ENCODE peak calls at places on chromosomes 2 and 18, in nine cellular contexts. S, M, T, A, J, R, Q, C and X are unnamed samples.

GRCh38 chr2:95357717-95358280 is 44.7 kb upstream of the FAHD2A start:
- DNase-seq in S (no peak), M (no peak), T (no peak), A (no peak), J (no peak), R (no peak), Q (no peak), C (no peak), X (no peak)

GRCh38 chr2:85549826-85550225 is 10.9 kb downstream of the MAT2A start:
- DNase-seq in S (no peak), M (no peak), T (peak), A (no peak), J (no peak), R (no peak), Q (peak), C (no peak), X (no peak)

GRCh38 chr2:1891971-1892486 is 147.7 kb upstream of the PXDN start:
- DNase-seq in S (no peak), M (no peak), T (no peak), A (no peak), J (no peak), R (no peak), Q (no peak), C (no peak), X (no peak)

GRCh38 chr2:45311559-45311958 is 299.5 kb downstream of the SRBD1 start:
- DNase-seq in S (no peak), M (no peak), T (no peak), A (no peak), J (no peak), R (no peak), Q (no peak), C (no peak), X (no peak)

GRCh38 chr2:102337012-102337411 is 18.6 kb upstream of the IL18R1 start:
- DNase-seq in S (no peak), M (no peak), T (no peak), A (no peak), J (no peak), R (no peak), Q (peak), C (no peak), X (no peak)

GRCh38 chr2:1795842-1796580 is 51.7 kb upstream of the PXDN start:
- DNase-seq in S (no peak), M (no peak), T (no peak), A (no peak), J (peak), R (no peak), Q (no peak), C (no peak), X (no peak)

GRCh38 chr2:15471606-15472005 is 89.5 kb downstream of the NBAS start:
- DNase-seq in S (no peak), M (no peak), T (peak), A (no peak), J (no peak), R (no peak), Q (no peak), C (no peak), X (no peak)

GRCh38 chr18:78352905-78353304 is 626.7 kb upstream of the SALL3 start:
- DNase-seq in S (no peak), M (no peak), T (no peak), A (no peak), J (no peak), R (no peak), Q (no peak), C (no peak), X (no peak)

GRCh38 chr2:79860233-79861058 is 347.6 kb downstream of the CTNNA2 start:
- DNase-seq in S (no peak), M (no peak), T (peak), A (no peak), J (peak), R (no peak), Q (peak), C (no peak), X (no peak)

GRCh38 chr2:164836907-164837306 is 4.7 kb downstream of the COBLL1 start:
- DNase-seq in S (no peak), M (no peak), T (no peak), A (no peak), J (no peak), R (no peak), Q (no peak), C (no peak), X (no peak)

GRCh38 chr18:24530630-24531111 is 70.2 kb downstream of the HRH4 start:
- DNase-seq in S (no peak), M (no peak), T (peak), A (no peak), J (no peak), R (no peak), Q (peak), C (no peak), X (no peak)

GRCh38 chr2:176471949-176472348 is 202.7 kb downstream of the MTX2 start:
- DNase-seq in S (no peak), M (no peak), T (no peak), A (no peak), J (no peak), R (no peak), Q (no peak), C (no peak), X (no peak)

GRCh38 chr2:215693269-215693998 is 257.6 kb upstream of the FN1 start:
- DNase-seq in S (no peak), M (no peak), T (peak), A (no peak), J (no peak), R (no peak), Q (peak), C (no peak), X (no peak)

GRCh38 chr2:37612382-37612781 is 59.1 kb downstream of the CDC42EP3 start:
- DNase-seq in S (no peak), M (no peak), T (no peak), A (no peak), J (no peak), R (no peak), Q (no peak), C (no peak), X (no peak)

GRCh38 chr2:39483530-39483929 is 46.4 kb upstream of the MAP4K3 start:
- DNase-seq in S (no peak), M (no peak), T (no peak), A (no peak), J (no peak), R (no peak), Q (no peak), C (no peak), X (no peak)

GRCh38 chr2:102284611-102285010 is 26.8 kb upstream of the IL1RL1 start:
- DNase-seq in S (no peak), M (no peak), T (no peak), A (no peak), J (no peak), R (no peak), Q (no peak), C (no peak), X (no peak)

GRCh38 chr2:114127372-114127771 is 237.5 kb downstream of the ACTR3 start:
- DNase-seq in S (no peak), M (no peak), T (peak), A (no peak), J (no peak), R (no peak), Q (peak), C (no peak), X (no peak)

GRCh38 chr2:205261631-205262030 is 420.7 kb upstream of the NRP2 start:
- DNase-seq in S (no peak), M (no peak), T (no peak), A (no peak), J (no peak), R (no peak), Q (no peak), C (no peak), X (no peak)

GRCh38 chr18:3340682-3341097 is 78.8 kb downstream of the MYL12B start:
- DNase-seq in S (no peak), M (no peak), T (peak), A (no peak), J (no peak), R (no peak), Q (no peak), C (no peak), X (peak)

GRCh38 chr2:175233135-175233719 is 51.7 kb upstream of the ATP5MC3 start:
- DNase-seq in S (no peak), M (no peak), T (peak), A (no peak), J (no peak), R (no peak), Q (peak), C (no peak), X (peak)

GRCh38 chr2:7795358-7796199 is 878.4 kb downstream of the RNF144A start:
- DNase-seq in S (no peak), M (no peak), T (peak), A (peak), J (no peak), R (no peak), Q (peak), C (no peak), X (peak)

GRCh38 chr2:128381001-128381938 is 62.6 kb upstream of the HS6ST1 start:
- DNase-seq in S (no peak), M (no peak), T (no peak), A (peak), J (peak), R (no peak), Q (no peak), C (no peak), X (no peak)

GRCh38 chr2:170088776-170089175 is 89.2 kb upstream of the MYO3B start:
- DNase-seq in S (no peak), M (no peak), T (no peak), A (no peak), J (peak), R (no peak), Q (peak), C (no peak), X (no peak)

GRCh38 chr2:60581461-60582282 is 28.2 kb upstream of the BCL11A start:
- DNase-seq in S (peak), M (peak), T (peak), A (peak), J (peak), R (peak), Q (peak), C (peak), X (no peak)

GRCh38 chr2:38375711-38376345 is 1.2 kb downstream of the ATL2 start:
- DNase-seq in S (no peak), M (no peak), T (no peak), A (peak), J (no peak), R (no peak), Q (peak), C (no peak), X (no peak)

GRCh38 chr2:181357979-181358378 is 99.2 kb upstream of the ITGA4 start:
- DNase-seq in S (no peak), M (no peak), T (no peak), A (no peak), J (no peak), R (no peak), Q (no peak), C (no peak), X (no peak)

GRCh38 chr2:149924028-149924427 is 336.5 kb upstream of the MMADHC start:
- DNase-seq in S (no peak), M (no peak), T (peak), A (no peak), J (no peak), R (no peak), Q (peak), C (no peak), X (no peak)

GRCh38 chr2:24456610-24457556 is 34.2 kb upstream of the NCOA1 start:
- DNase-seq in S (no peak), M (no peak), T (peak), A (no peak), J (no peak), R (no peak), Q (peak), C (no peak), X (no peak)

GRCh38 chr2:11678306-11678960 is 8.4 kb upstream of the NTSR2 start:
- DNase-seq in S (no peak), M (no peak), T (no peak), A (no peak), J (no peak), R (no peak), Q (no peak), C (no peak), X (no peak)

GRCh38 chr2:795245-796041 is 118.2 kb upstream of the TMEM18 start:
- DNase-seq in S (no peak), M (no peak), T (no peak), A (no peak), J (no peak), R (no peak), Q (no peak), C (no peak), X (no peak)

GRCh38 chr2:70085711-70086277 is 1.5 kb upstream of the PCBP1 start:
- DNase-seq in S (no peak), M (no peak), T (no peak), A (peak), J (peak), R (no peak), Q (no peak), C (no peak), X (no peak)

GRCh38 chr2:234488913-234489451 is 7.9 kb downstream of the ARL4C start:
- DNase-seq in S (no peak), M (no peak), T (peak), A (no peak), J (no peak), R (no peak), Q (no peak), C (peak), X (no peak)

GRCh38 chr2:129793326-129793955 is 186.0 kb upstream of the RAB6C start:
- DNase-seq in S (no peak), M (no peak), T (no peak), A (no peak), J (peak), R (no peak), Q (no peak), C (no peak), X (no peak)

GRCh38 chr18:11268691-11269686 is 119.6 kb upstream of the PIEZO2 start:
- DNase-seq in S (no peak), M (no peak), T (no peak), A (no peak), J (no peak), R (no peak), Q (no peak), C (no peak), X (no peak)

GRCh38 chr18:51070545-51070944 is 40.5 kb downstream of the SMAD4 start:
- DNase-seq in S (no peak), M (no peak), T (peak), A (no peak), J (no peak), R (no peak), Q (peak), C (no peak), X (no peak)

GRCh38 chr2:159053186-159054031 is 85.0 kb downstream of the TANC1 start:
- DNase-seq in S (no peak), M (no peak), T (peak), A (no peak), J (no peak), R (no peak), Q (no peak), C (no peak), X (no peak)

GRCh38 chr2:181784556-181784955 is 104.2 kb upstream of the NEUROD1 start:
- DNase-seq in S (no peak), M (no peak), T (peak), A (no peak), J (no peak), R (no peak), Q (peak), C (no peak), X (no peak)

GRCh38 chr2:232532406-232532805 is 6.4 kb downstream of the CHRND start:
- DNase-seq in S (no peak), M (no peak), T (no peak), A (no peak), J (no peak), R (no peak), Q (no peak), C (no peak), X (no peak)